ENCODE peak calls at places on chromosomes 7 and 10, in ten cellular contexts. I is OCI-LY7, C is GM23338, N is PC-3, W is Karpas-422, F is hepatocyte, R is HCT116, P is PC-9, U is MM.1S, G is SK-N-SH. O is an unnamed sample. For H3K9me2, the result is how much of the 10 kb centered on the place peaks cover.

GRCh38 chr7:129271500-129272355 is 46.9 kb downstream of the AHCYL2 start:
- DNase-seq in I (peak), C (peak), N (peak), W (peak), F (peak), R (peak), P (peak), U (peak), G (peak), O (peak)

GRCh38 chr7:19362099-19362498 is 216.9 kb upstream of the FERD3L start:
- DNase-seq in I (no peak), C (no peak), N (peak), W (no peak), F (no peak), R (no peak), P (no peak), U (no peak), G (no peak), O (peak)

GRCh38 chr10:45403151-45403550 is 29.1 kb downstream of the ALOX5 start:
- DNase-seq in I (no peak), C (no peak), N (peak), W (no peak), F (no peak), R (no peak), P (peak), U (no peak), G (no peak), O (no peak)

GRCh38 chr10:114681542-114681941 is 23.5 kb upstream of the ABLIM1 start:
- DNase-seq in I (no peak), C (no peak), N (peak), W (no peak), F (no peak), R (peak), P (no peak), U (no peak), G (no peak), O (no peak)

GRCh38 chr7:157615101-157615817 is 278.5 kb downstream of the DNAJB6 start:
- DNase-seq in I (no peak), C (no peak), N (no peak), W (no peak), F (no peak), R (no peak), P (no peak), U (no peak), G (no peak), O (no peak)

GRCh38 chr7:91527460-91527859 is 263.2 kb downstream of the FZD1 start:
- DNase-seq in I (no peak), C (no peak), N (no peak), W (no peak), F (no peak), R (no peak), P (no peak), U (no peak), G (no peak), O (no peak)

GRCh38 chr10:1070939-1071338 is 14.8 kb downstream of the WDR37 start:
- DNase-seq in I (no peak), C (peak), N (no peak), W (no peak), F (no peak), R (no peak), P (no peak), U (no peak), G (no peak), O (peak)

GRCh38 chr7:123537026-123537642 is 2.7 kb upstream of the IQUB start:
- DNase-seq in I (peak), C (peak), N (peak), W (peak), F (peak), R (no peak), P (peak), U (peak), G (no peak), O (peak)

GRCh38 chr7:122038904-122039303 is 105.1 kb downstream of the AASS start:
- DNase-seq in I (no peak), C (no peak), N (peak), W (no peak), F (no peak), R (no peak), P (no peak), U (no peak), G (no peak), O (peak)

DNA sequence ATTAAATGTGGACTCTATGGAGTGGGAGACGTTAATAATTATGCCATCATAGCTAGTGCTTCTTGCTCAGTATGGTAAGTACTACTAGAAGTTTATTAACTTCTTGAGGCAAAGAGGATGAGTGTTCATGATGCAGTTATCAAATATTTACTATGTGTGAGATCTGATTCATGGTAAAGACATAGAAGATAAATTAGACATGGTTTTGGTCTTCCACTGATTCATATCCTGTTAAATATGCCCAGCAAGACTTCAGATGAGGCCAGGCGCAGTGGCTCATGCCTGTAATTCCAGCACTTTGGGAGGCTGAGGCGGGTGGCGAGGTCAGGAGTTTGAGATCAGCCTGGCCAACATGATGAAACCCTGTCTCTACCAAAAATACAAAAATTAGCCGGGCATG is 547.1 kb upstream of the ANKRD30A start:
- DNase-seq in I (no peak), C (no peak), N (peak), W (no peak), F (no peak), R (no peak), P (no peak), U (no peak), G (no peak), O (peak)
- H2AFZ ChIP-seq in I (no peak), C (no peak), N (peak), W (no peak), F (no peak), R (no peak), P (no peak), U (no peak), G (no peak), O (no peak)

DNA sequence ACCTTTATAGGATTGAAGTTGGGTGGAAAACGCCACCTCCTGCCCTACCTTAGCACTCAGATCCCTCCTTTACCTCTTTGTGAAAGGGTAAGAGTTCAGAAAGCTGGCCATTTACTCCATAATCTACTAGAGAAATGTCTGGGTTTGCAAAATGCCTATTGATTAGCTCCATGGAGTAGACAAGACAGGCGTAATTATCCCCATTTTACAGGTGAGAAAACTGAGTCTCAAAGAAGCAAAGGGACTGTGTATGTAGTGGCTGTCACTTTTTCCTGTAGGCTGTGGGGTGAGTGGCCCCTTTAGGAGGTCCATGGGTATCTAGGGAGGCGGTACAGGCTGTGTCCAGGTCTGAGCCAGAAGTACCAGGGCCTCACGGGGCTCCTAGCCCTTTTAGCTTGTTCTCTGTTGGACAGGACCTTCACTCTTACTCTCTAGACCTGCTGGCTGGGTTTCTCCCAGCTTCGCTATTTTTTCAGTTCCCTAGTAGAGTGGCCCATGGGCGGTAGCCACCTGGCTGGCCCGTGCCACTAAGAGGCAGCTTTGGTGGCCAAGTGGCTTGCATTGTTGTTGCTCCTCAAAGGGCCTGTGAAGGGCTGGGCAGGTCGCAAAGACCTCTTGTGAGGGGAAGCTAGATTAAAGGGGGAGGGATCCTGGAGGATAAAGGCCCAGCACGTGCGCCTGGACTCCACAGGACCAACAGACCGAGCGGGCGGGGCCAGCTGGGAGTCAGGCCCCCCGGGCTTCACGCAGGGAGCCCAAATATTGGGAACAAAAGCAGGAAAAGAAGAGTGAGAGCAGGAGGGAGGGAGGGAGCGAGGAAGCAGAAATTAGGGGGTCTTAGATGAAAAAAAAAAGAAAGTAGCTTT is 4.7 kb upstream of the PAX2 start:
- DNase-seq in I (no peak), C (peak), N (no peak), W (no peak), F (no peak), R (no peak), P (no peak), U (no peak), G (no peak), O (no peak)
- H3K27ac ChIP-seq in I (no peak), C (no peak), N (no peak), W (no peak), F (no peak), R (no peak), P (no peak), U (no peak), G (no peak), O (no peak)

GRCh38 chr7:138342990-138343389 is 117.1 kb upstream of the TRIM24 start:
- DNase-seq in I (no peak), C (no peak), N (no peak), W (no peak), F (no peak), R (no peak), P (no peak), U (no peak), G (no peak), O (no peak)
- H3K9me2 ChIP-seq in I (under half), C (under half), N (under half), W (under half), F (under half), R (under half), P (under half), U (under half), G (under half), O (under half)

GRCh38 chr10:75639726-75640125 is 208.3 kb downstream of the LRMDA start:
- DNase-seq in I (no peak), C (no peak), N (no peak), W (no peak), F (no peak), R (no peak), P (no peak), U (no peak), G (no peak), O (no peak)
- H2AFZ ChIP-seq in I (no peak), C (no peak), N (no peak), W (no peak), F (no peak), R (no peak), P (no peak), U (no peak), G (no peak), O (no peak)

GRCh38 chr7:17304926-17305325 is 6.5 kb downstream of the AHR start:
- DNase-seq in I (no peak), C (no peak), N (peak), W (no peak), F (peak), R (peak), P (peak), U (no peak), G (no peak), O (peak)

GRCh38 chr7:17307558-17307957 is 9.1 kb downstream of the AHR start:
- DNase-seq in I (no peak), C (no peak), N (no peak), W (no peak), F (no peak), R (no peak), P (no peak), U (no peak), G (no peak), O (peak)

GRCh38 chr7:17307033-17307432 is 8.6 kb downstream of the AHR start:
- DNase-seq in I (no peak), C (no peak), N (no peak), W (no peak), F (no peak), R (no peak), P (no peak), U (no peak), G (no peak), O (peak)

GRCh38 chr7:17307969-17308648 is 9.7 kb downstream of the AHR start:
- DNase-seq in I (no peak), C (peak), N (no peak), W (no peak), F (no peak), R (no peak), P (no peak), U (no peak), G (no peak), O (no peak)

GRCh38 chr7:17305387-17306171 is 7.1 kb downstream of the AHR start:
- DNase-seq in I (no peak), C (no peak), N (no peak), W (no peak), F (no peak), R (no peak), P (no peak), U (no peak), G (no peak), O (peak)
- H3K27ac ChIP-seq in I (no peak), C (no peak), N (peak), W (no peak), F (no peak), R (peak), P (peak), U (no peak), G (no peak), O (peak)

GRCh38 chr10:14779053-14779649 is 4.5 kb upstream of the FAM107B start:
- DNase-seq in I (no peak), C (no peak), N (peak), W (no peak), F (peak), R (no peak), P (peak), U (no peak), G (no peak), O (peak)
- H3K9me2 ChIP-seq in I (under half), C (under half), N (under half), W (under half), F (under half), R (under half), P (under half), U (under half), G (under half), O (under half)

DNA sequence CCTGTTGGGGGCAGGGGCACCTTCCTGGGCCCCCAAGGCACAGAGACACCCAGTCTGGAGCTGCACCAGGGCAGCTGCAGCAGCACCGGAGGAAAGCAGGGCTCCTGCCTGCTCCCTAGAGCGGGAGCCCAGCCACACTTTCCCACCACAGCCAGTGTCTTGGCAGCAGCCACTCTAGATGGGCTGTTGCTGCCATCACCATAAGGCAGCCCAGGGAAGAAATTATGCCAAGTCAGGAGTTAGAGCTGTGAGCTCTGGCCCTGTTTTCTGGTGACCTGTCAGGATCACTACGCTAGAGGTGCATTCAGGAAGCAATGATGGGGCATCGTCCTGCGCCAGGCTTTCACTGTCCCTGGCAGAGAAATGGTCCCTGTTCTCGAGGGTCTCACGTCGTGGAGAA is 38.0 kb upstream of the ZNRF2 start:
- DNase-seq in I (no peak), C (no peak), N (no peak), W (no peak), F (no peak), R (no peak), P (no peak), U (no peak), G (no peak), O (no peak)
- H2AFZ ChIP-seq in I (no peak), C (no peak), N (no peak), W (no peak), F (no peak), R (no peak), P (no peak), U (no peak), G (no peak), O (no peak)

GRCh38 chr7:51273360-51273759 is 43.2 kb downstream of the COBL start:
- DNase-seq in I (no peak), C (no peak), N (no peak), W (no peak), F (no peak), R (no peak), P (no peak), U (no peak), G (no peak), O (no peak)
- H3K27ac ChIP-seq in I (no peak), C (no peak), N (no peak), W (no peak), F (no peak), R (no peak), P (no peak), U (no peak), G (no peak), O (no peak)

DNA sequence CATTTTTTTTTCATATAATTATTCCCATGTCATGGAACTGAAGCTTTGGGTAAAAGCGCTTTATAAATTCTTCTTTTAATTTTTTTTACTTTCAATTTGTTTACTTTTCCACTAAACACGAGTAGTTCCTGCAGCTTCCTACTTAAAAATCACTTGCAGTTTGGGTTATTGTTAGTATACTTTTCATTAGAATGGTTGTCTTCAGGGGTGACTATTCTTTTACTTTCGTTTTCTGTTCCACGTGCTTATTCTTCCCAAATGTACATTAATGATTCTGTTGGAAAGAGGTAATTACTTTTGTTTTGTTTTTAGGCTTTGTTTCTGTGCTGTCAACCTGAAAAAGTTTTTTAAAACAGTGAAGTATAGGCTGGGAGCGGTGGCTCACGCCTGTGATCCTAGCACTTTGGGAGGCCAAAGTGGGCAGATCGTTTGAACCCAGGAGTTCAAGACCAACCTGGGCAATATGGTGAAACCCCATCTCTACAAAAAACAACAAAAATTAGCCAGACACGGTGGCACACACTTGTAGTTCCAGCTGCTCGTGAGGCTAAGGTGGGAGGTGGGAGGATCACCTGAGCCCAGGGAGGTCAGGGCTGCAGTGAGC is 5.2 kb upstream of the CFAP69 start:
- DNase-seq in I (no peak), C (no peak), N (no peak), W (no peak), F (no peak), R (no peak), P (no peak), U (peak), G (no peak), O (no peak)
- H3K9me2 ChIP-seq in I (under half), C (under half), N (under half), W (under half), F (under half), R (under half), P (under half), U (under half), G (under half), O (under half)

DNA sequence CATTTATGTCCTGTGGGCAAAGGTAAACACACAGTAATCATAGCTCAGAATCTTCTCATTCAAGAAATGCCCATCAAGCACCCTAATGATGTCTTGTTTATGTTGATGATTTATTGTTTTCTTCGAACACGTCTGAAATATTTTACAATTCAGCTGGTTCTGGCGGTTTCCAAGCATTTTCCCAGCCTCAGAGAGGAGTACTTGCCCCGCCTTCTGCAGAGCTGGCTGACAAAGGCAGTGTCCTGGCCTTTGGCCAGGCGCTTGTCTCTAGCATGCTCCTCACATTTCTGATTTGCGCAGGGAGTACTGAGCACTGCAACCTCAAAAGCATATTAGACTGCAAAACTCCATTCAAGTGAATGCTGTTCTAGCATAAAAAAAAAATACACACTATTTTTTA is 314.2 kb upstream of the GNAI1 start:
- DNase-seq in I (no peak), C (peak), N (peak), W (no peak), F (peak), R (no peak), P (no peak), U (no peak), G (peak), O (peak)
- H2AFZ ChIP-seq in I (no peak), C (peak), N (peak), W (no peak), F (peak), R (peak), P (no peak), U (no peak), G (peak), O (peak)

O was measured in GM23248.